ENCODE peak calls at places on chromosome 21, in six cellular contexts. One of them, this sample, is unnamed.

GRCh38 chr21:31030367-31031106 is 7.7 kb downstream of the KRTAP19-8 start:
- DNase-seq in left ventricle myocardium inferior: no peak
- DNase-seq in heart right ventricle: no peak
- DNase-seq in HCT116: no peak
- DNase-seq in tibial nerve: no peak
- DNase-seq in adrenal gland: no peak
- DNase-seq in this sample: no peak

GRCh38 chr21:42276526-42277154 is 38.6 kb downstream of the TFF3 start:
- DNase-seq in heart right ventricle: no peak
- DNase-seq in HCT116: no peak
- DNase-seq in left ventricle myocardium inferior: no peak
- DNase-seq in adrenal gland: no peak
- DNase-seq in tibial nerve: no peak
- DNase-seq in this sample: no peak

GRCh38 chr21:9837946-9838801 is 683.2 kb upstream of the TPTE start:
- DNase-seq in tibial nerve: no peak
- DNase-seq in adrenal gland: no peak
- DNase-seq in left ventricle myocardium inferior: no peak
- DNase-seq in heart right ventricle: no peak
- DNase-seq in HCT116: no peak
- DNase-seq in this sample: peak; percentile 84

GRCh38 chr21:39204134-39204533 is 20.9 kb upstream of the PSMG1 start:
- DNase-seq in adrenal gland: no peak
- DNase-seq in tibial nerve: no peak
- DNase-seq in heart right ventricle: no peak
- DNase-seq in HCT116: no peak
- DNase-seq in left ventricle myocardium inferior: no peak
- DNase-seq in this sample: no peak

GRCh38 chr21:25626752-25627151 is 12.3 kb upstream of the JAM2 start:
- DNase-seq in adrenal gland: peak; percentile 61
- DNase-seq in tibial nerve: peak; percentile 15
- DNase-seq in heart right ventricle: peak; percentile 38
- DNase-seq in left ventricle myocardium inferior: peak; percentile 25
- DNase-seq in HCT116: no peak
- DNase-seq in this sample: no peak

GRCh38 chr21:24118738-24119470 is 1488.4 kb downstream of the MRPL39 start:
- DNase-seq in left ventricle myocardium inferior: no peak
- DNase-seq in heart right ventricle: no peak
- DNase-seq in adrenal gland: no peak
- DNase-seq in HCT116: no peak
- DNase-seq in tibial nerve: no peak
- DNase-seq in this sample: no peak

GRCh38 chr21:25568230-25568629 is 39.1 kb downstream of the MRPL39 start:
- DNase-seq in left ventricle myocardium inferior: peak; percentile 26
- DNase-seq in heart right ventricle: peak; percentile 44
- DNase-seq in HCT116: no peak
- DNase-seq in adrenal gland: peak; percentile 44
- DNase-seq in tibial nerve: no peak
- DNase-seq in this sample: no peak

GRCh38 chr21:34640858-34641257 is 25.9 kb upstream of the RCAN1 start:
- DNase-seq in tibial nerve: no peak
- DNase-seq in HCT116: no peak
- DNase-seq in heart right ventricle: no peak
- DNase-seq in adrenal gland: no peak
- DNase-seq in left ventricle myocardium inferior: no peak
- DNase-seq in this sample: no peak

GRCh38 chr21:26815197-26815596 is 30.0 kb downstream of the ADAMTS1 start:
- DNase-seq in heart right ventricle: no peak
- DNase-seq in HCT116: no peak
- DNase-seq in adrenal gland: no peak
- DNase-seq in tibial nerve: no peak
- DNase-seq in left ventricle myocardium inferior: no peak
- DNase-seq in this sample: no peak

DNA sequence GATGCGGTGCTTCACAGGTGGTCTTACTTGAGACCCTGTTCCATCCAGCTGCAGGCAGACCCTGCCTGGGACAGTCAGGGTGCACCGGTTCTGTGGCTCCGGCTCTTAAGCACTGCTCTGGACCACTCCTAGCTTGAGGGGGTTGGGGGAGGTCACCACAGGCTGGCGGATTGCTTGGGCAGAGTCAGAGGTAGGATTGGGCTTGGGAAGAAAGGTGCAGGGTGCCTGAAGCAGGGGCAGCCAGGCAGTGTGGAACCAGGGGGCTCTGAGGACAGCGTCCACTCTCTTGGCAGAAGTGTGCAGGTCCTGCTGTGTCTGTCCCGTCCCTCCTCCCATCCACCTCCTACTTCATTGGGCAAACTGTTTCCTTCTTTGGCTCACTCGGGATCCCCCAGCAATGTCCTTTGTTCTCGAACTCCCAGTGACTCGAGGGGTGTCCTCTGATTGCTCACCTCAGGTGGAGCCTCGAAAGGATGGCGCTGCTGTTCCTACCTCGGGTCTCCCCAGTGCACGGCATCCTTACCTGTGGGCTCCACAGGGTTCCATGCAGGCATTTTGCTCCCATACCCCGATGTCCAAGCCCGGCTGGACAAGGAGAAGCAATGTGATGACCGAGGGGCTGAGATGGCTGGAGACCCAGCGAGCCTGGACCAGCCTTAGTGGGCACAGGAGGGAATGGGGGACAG is 1.8 kb downstream of the PDXK start:
- DNase-seq in tibial nerve: no peak
- DNase-seq in HCT116: no peak
- DNase-seq in left ventricle myocardium inferior: no peak
- DNase-seq in heart right ventricle: no peak
- DNase-seq in adrenal gland: no peak
- DNase-seq in this sample: no peak
- H3K4me1 ChIP-seq in tibial nerve: peaks cover 49% of the 10 kb centered on the region
- H3K4me1 ChIP-seq in HCT116: peaks cover 67% of the 10 kb centered on the region
- H3K4me1 ChIP-seq in left ventricle myocardium inferior: peaks cover 58% of the 10 kb centered on the region
- H3K4me1 ChIP-seq in heart right ventricle: peaks cover 30% of the 10 kb centered on the region
- H3K4me1 ChIP-seq in adrenal gland: peaks cover 41% of the 10 kb centered on the region
- H3K4me1 ChIP-seq in this sample: no peaks in the 10 kb centered on the region

DNA sequence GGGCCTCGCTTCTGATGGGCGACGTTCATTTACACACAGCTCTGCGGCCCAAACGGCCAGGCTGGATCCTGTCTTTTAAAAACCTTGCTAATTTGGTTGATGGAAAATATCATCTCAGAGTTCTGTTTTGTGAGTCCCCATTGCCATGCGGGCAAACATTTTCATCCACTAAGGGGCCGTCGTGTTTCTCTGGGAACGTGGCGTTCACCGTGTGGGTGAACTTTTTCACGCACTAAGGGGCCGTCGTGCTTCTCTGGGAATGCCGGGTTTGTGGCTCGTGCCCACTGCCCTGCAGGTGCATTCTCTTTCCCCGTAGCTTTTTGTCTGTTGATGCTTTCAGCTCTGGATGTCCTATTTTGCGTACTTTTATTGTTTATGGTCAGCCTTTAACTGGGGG is 6.8 kb downstream of the COL18A1 start:
- DNase-seq in HCT116: no peak
- DNase-seq in heart right ventricle: no peak
- DNase-seq in adrenal gland: no peak
- DNase-seq in tibial nerve: no peak
- DNase-seq in left ventricle myocardium inferior: no peak
- DNase-seq in this sample: peak; percentile 10
- H3K4me3 ChIP-seq in HCT116: no peak overlapping the region
- H3K4me3 ChIP-seq in heart right ventricle: no peak overlapping the region
- H3K4me3 ChIP-seq in adrenal gland: no peak overlapping the region
- H3K4me3 ChIP-seq in tibial nerve: no peak overlapping the region
- H3K4me3 ChIP-seq in left ventricle myocardium inferior: no peak overlapping the region
- H3K4me3 ChIP-seq in this sample: no peak overlapping the region

GRCh38 chr21:36701912-36702621 is 3.2 kb downstream of the SIM2 start:
- DNase-seq in adrenal gland: no peak
- DNase-seq in left ventricle myocardium inferior: no peak
- DNase-seq in heart right ventricle: no peak
- DNase-seq in tibial nerve: no peak
- DNase-seq in HCT116: no peak
- DNase-seq in this sample: peak; percentile 22

GRCh38 chr21:36699026-36699545 is at the start of gene SIM2:
- DNase-seq in tibial nerve: no peak
- DNase-seq in heart right ventricle: no peak
- DNase-seq in HCT116: peak; percentile 46
- DNase-seq in left ventricle myocardium inferior: no peak
- DNase-seq in adrenal gland: no peak
- DNase-seq in this sample: peak; percentile 45

GRCh38 chr21:36699546-36700294 is 805 bp downstream of the SIM2 start:
- DNase-seq in adrenal gland: no peak
- DNase-seq in heart right ventricle: no peak
- DNase-seq in left ventricle myocardium inferior: no peak
- DNase-seq in HCT116: no peak
- DNase-seq in tibial nerve: no peak
- DNase-seq in this sample: peak; percentile 69

GRCh38 chr21:36700961-36701911 is 2.3 kb downstream of the SIM2 start:
- DNase-seq in left ventricle myocardium inferior: no peak
- DNase-seq in HCT116: no peak
- DNase-seq in heart right ventricle: no peak
- DNase-seq in adrenal gland: no peak
- DNase-seq in tibial nerve: no peak
- DNase-seq in this sample: peak; percentile 37

DNA sequence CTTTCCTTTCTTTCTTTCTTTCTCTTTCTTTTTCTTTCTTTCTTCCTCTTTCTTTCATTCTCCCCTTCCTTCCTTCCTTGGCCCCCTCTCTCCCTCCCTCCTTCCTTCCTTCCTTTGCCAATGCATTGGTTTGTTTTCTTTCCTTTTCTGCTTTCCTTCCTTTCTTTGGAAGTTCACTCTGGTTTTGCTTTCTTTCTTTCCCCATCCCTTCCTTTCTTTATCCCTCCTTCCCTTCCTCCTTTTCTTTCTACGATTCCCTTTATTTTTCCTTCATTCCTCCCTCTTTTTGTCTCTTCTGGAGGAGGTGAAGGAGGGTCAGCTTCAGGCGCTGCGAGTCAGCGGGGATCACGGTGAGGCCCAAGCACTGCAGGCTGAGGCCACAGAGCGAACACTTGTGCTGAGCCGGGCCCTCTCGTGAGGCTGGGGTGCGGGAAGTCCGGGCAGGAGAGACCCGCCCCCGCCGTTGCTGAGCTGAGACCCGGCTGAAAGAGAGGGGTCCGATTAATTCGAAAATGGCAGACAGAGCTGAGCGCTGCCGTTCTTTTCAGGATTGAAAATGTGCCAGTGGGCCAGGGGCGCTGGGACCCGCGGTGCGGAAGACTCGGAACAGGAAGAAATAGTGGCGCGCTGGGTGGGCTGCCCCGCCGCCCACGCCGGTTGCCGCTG is 1.5 kb downstream of the SIM2 start:
- DNase-seq in adrenal gland: no peak
- DNase-seq in tibial nerve: no peak
- DNase-seq in left ventricle myocardium inferior: no peak
- DNase-seq in heart right ventricle: no peak
- DNase-seq in HCT116: no peak
- DNase-seq in this sample: peak; percentile 29
- H3K4me1 ChIP-seq in adrenal gland: peaks cover 35% of the 10 kb centered on the region
- H3K4me1 ChIP-seq in tibial nerve: peaks cover 80% of the 10 kb centered on the region
- H3K4me1 ChIP-seq in left ventricle myocardium inferior: peaks cover 71% of the 10 kb centered on the region
- H3K4me1 ChIP-seq in heart right ventricle: peaks cover 41% of the 10 kb centered on the region
- H3K4me1 ChIP-seq in HCT116: peaks cover 24% of the 10 kb centered on the region
- H3K4me1 ChIP-seq in this sample: no peaks in the 10 kb centered on the region

DNA sequence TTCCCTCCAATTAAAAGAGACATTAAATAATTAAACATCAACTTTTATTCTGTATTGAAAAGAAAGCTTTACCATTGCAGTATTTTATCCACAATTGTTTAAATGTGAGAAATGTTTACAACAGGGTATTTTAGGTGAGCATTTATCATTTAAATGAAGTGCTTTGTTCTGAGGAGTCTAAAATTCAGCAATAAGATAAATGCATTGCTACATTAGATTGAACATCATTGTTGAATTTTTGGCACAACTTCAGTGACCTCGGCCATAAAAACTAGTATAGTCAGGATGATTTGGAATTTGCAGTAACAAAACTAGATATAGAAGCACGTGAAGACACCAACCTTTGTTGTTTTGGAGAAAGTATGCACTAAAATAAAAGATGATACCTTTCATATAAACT is 692.9 kb downstream of the USP25 start:
- DNase-seq in tibial nerve: no peak
- DNase-seq in heart right ventricle: no peak
- DNase-seq in adrenal gland: no peak
- DNase-seq in left ventricle myocardium inferior: no peak
- DNase-seq in HCT116: no peak
- DNase-seq in this sample: no peak
- H3K4me3 ChIP-seq in tibial nerve: peak overlapping the region; percentile 47
- H3K4me3 ChIP-seq in heart right ventricle: peak overlapping the region; percentile 62
- H3K4me3 ChIP-seq in adrenal gland: peak overlapping the region; percentile 61
- H3K4me3 ChIP-seq in left ventricle myocardium inferior: peak overlapping the region; percentile 69
- H3K4me3 ChIP-seq in HCT116: no peak overlapping the region
- H3K4me3 ChIP-seq in this sample: no peak overlapping the region

DNA sequence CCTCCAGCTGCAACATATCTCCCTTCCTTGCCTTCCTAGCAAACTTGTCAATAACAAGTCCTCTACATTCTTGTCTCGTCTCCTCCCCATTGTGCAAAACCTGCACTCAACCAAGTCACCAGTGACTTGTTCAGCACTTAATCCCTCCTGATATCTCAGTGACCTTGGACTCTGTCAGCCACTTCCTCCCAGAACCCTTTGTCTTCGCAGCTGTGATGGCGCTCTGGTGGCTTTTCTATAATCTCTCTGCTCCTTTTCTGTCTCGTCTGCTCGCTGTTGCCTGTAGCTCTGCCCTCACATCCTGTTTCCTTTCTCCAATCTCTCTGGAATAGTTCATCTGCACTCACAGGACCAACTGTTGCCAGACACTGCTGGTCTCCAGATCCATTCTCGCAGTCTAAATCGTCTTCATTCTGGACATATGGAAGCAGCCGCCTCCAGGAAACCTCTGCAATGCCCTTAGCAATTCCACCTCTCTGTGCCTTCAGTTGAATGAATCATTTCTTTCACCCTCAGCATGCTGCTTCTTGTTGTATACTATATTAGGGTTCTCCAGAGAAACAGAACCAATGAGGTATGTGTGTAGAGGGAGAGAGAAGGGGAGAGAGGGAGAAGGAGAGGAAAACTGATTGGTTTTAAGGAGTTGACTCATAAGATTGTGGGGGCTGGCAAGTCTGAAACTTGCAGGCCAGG is 17.4 kb upstream of the IFNAR2 start:
- DNase-seq in left ventricle myocardium inferior: no peak
- DNase-seq in tibial nerve: no peak
- DNase-seq in HCT116: no peak
- DNase-seq in adrenal gland: no peak
- DNase-seq in heart right ventricle: no peak
- DNase-seq in this sample: no peak
- H3K4me1 ChIP-seq in left ventricle myocardium inferior: peaks cover 14% of the 10 kb centered on the region
- H3K4me1 ChIP-seq in tibial nerve: peaks cover 10% of the 10 kb centered on the region
- H3K4me1 ChIP-seq in HCT116: no peaks in the 10 kb centered on the region
- H3K4me1 ChIP-seq in adrenal gland: peaks cover 11% of the 10 kb centered on the region
- H3K4me1 ChIP-seq in heart right ventricle: peaks cover 8% of the 10 kb centered on the region
- H3K4me1 ChIP-seq in this sample: no peaks in the 10 kb centered on the region